ENCODE peak calls at places on chromosomes 7 and 10, in seven cellular contexts. T is fibroblast of mammary gland; X is AG09309; I is CD8-positive, alpha-beta T cell; F is tibial artery; W is astrocyte of the spinal cord; L is breast epithelium. J is an unnamed sample.
A peak's percentile ranks its signal among the peaks of the same experiment; 100 is the strongest.

GRCh38 chr10:101560293-101561067 is 27.6 kb downstream of the POLL start:
- DNase-seq in L (peak; percentile 10), X (no peak), T (no peak), F (peak; percentile 13), W (no peak), I (no peak), J (no peak)

GRCh38 chr7:36076073-36076472 is 77.0 kb upstream of the EEPD1 start:
- DNase-seq in F (no peak), I (no peak), L (no peak), W (no peak), X (no peak), T (no peak), J (no peak)

GRCh38 chr7:23067271-23067670 is 38.3 kb upstream of the KLHL7 start:
- DNase-seq in X (peak; percentile 74), F (no peak), W (peak; percentile 3), L (no peak), T (peak; percentile 84), I (no peak), J (peak; percentile 56)

GRCh38 chr10:99007457-99007856 is 228.2 kb downstream of the HPSE2 start:
- DNase-seq in W (no peak), X (no peak), L (no peak), F (no peak), T (no peak), I (no peak), J (no peak)

GRCh38 chr10:129972145-129972965 is 8.3 kb upstream of the EBF3 start:
- DNase-seq in L (no peak), I (no peak), W (no peak), T (no peak), F (no peak), X (no peak), J (peak; percentile 14)

GRCh38 chr10:112407696-112408095 is 33.8 kb downstream of the ACSL5 start:
- DNase-seq in I (no peak), X (no peak), T (no peak), L (no peak), W (no peak), F (no peak), J (no peak)

GRCh38 chr7:6447589-6448210 is at the start of gene DAGLB:
- DNase-seq in X (peak; percentile 40), T (peak; percentile 90), I (peak; percentile 97), L (peak; percentile 94), W (peak; percentile 90), F (peak; percentile 86), J (peak; percentile 92)

GRCh38 chr7:83835424-83835823 is 186.5 kb upstream of the SEMA3E start:
- DNase-seq in F (no peak), I (no peak), X (no peak), T (no peak), W (peak; percentile 2), L (no peak), J (peak; percentile 26)

GRCh38 chr10:132845780-132846595 is 60.0 kb upstream of the NKX6-2 start:
- DNase-seq in L (peak; percentile 33), I (no peak), W (no peak), T (no peak), X (no peak), F (no peak), J (no peak)

GRCh38 chr10:125633517-125633999 is 49.4 kb downstream of the TEX36 start:
- DNase-seq in L (no peak), F (no peak), I (no peak), X (peak; percentile 31), T (no peak), W (peak; percentile 1), J (no peak)

GRCh38 chr7:97971120-97971989 is 18.6 kb downstream of the OCM2 start:
- DNase-seq in L (no peak), W (peak; percentile 32), T (peak; percentile 37), I (peak; percentile 3), X (no peak), F (no peak), J (peak; percentile 32)

GRCh38 chr10:59240581-59241183 is 64.2 kb downstream of the PHYHIPL start:
- DNase-seq in T (peak; percentile 64), F (no peak), X (peak; percentile 3), L (no peak), I (no peak), W (peak; percentile 58), J (peak; percentile 70)

GRCh38 chr7:74083928-74084721 is 521 bp downstream of the LIMK1 start:
- DNase-seq in L (no peak), W (peak; percentile 44), T (peak; percentile 66), F (no peak), I (no peak), X (no peak), J (peak; percentile 50)

GRCh38 chr10:110791541-110792073 is 80.1 kb upstream of the PDCD4 start:
- DNase-seq in L (no peak), T (no peak), F (no peak), W (no peak), X (no peak), I (no peak), J (no peak)

GRCh38 chr10:44006826-44007225 is 358.1 kb upstream of the ZNF32 start:
- DNase-seq in L (no peak), I (no peak), T (peak; percentile 8), W (no peak), F (no peak), X (no peak), J (peak; percentile 39)

GRCh38 chr7:77710067-77710466 is 13.8 kb downstream of the RSBN1L start:
- DNase-seq in T (no peak), I (no peak), F (no peak), X (no peak), L (no peak), W (no peak), J (no peak)

GRCh38 chr10:30155401-30155800 is 96.0 kb upstream of the JCAD start:
- DNase-seq in I (no peak), X (no peak), W (peak; percentile 85), F (peak; percentile 42), T (no peak), L (no peak), J (no peak)

GRCh38 chr10:105384056-105384455 is 743.0 kb downstream of the SORCS3 start:
- DNase-seq in I (no peak), W (no peak), T (no peak), X (no peak), F (no peak), L (no peak), J (no peak)

GRCh38 chr10:76459016-76459415 is 1027.6 kb downstream of the LRMDA start:
- DNase-seq in F (peak; percentile 62), T (no peak), L (no peak), I (no peak), W (no peak), X (no peak), J (no peak)

GRCh38 chr7:36670585-36671431 is 53.5 kb downstream of the AOAH start:
- DNase-seq in X (no peak), I (peak; percentile 43), W (peak; percentile 66), L (no peak), T (peak; percentile 61), F (peak; percentile 28), J (peak; percentile 74)

GRCh38 chr10:80160361-80161128 is 28.0 kb downstream of the PLAC9 start:
- DNase-seq in T (no peak), W (no peak), L (no peak), I (no peak), X (no peak), F (no peak), J (no peak)

GRCh38 chr7:154289119-154289518 is 236.9 kb downstream of the DPP6 start:
- DNase-seq in I (no peak), W (no peak), X (no peak), T (no peak), F (no peak), L (no peak), J (no peak)

DNA sequence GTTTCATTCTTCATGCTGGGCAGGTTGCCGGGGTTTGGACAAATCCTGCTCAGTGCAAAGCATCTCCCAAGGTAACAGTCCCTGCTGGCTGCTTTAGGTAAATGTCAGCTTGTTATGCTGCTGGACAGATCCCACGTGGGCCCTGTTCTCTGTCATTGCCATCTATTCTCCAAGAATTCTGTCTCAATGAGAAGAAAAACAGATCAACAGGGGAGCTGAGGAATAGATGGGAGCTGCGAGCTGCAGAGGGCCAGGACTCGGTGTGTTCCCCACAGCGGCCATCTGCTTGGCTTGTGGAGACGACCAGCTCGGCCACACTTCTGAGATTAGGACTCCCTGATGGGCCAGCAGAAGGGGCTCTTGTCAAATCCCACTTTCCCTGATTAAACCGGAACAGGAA is 235.2 kb downstream of the DPP6 start:
- DNase-seq in W (no peak), L (no peak), X (no peak), F (no peak), I (no peak), T (no peak), J (no peak)
- TF ChIP-seq CTCF in W (no peak), L (no peak), X (no peak), F (no peak), I (no peak), T (no peak), J (no peak)

GRCh38 chr10:97596101-97597055 is 6.9 kb downstream of the C10orf62 start:
- DNase-seq in X (peak; percentile 49), F (peak; percentile 82), L (no peak), T (peak; percentile 89), I (no peak), W (peak; percentile 88), J (peak; percentile 93)
- H3K4me3 ChIP-seq in X (no peak overlapping the region), F (no peak overlapping the region), L (no peak overlapping the region), T (no peak overlapping the region), I (no peak overlapping the region), W (no peak overlapping the region), J (no peak overlapping the region)

DNA sequence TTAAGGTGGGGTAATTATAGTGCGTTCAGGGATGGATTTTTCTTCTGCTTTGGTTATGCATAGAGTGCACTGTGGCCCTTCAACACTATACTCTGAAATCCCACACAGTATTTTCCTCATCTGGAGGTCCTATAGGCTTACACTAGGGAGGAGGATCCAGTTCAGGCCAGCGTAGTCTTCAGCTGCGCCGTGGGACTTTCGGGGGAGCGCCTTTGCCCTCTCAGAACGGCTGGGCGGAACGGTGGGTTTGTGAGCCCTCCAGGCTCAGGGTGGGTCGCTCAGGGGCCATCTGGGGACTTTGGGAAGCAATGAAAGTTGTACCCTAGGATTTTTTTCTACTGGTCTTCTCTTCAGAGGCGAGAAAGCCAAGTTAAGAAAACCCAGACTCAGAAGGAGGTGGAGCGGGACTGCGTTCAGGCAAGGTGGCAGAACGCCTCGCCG is 652 bp upstream of the VPS26A start:
- DNase-seq in L (no peak), W (no peak), T (peak; percentile 63), I (no peak), F (no peak), X (peak; percentile 16), J (peak; percentile 77)
- TF ChIP-seq CTCF in L (no peak), W (peak; percentile 48), T (peak; percentile 43), I (no peak), F (no peak), X (peak; percentile 46), J (peak; percentile 35)

GRCh38 chr7:3961857-3962503 is 660.9 kb downstream of the SDK1 start:
- DNase-seq in X (no peak), F (no peak), W (no peak), T (no peak), I (no peak), L (no peak), J (no peak)
- H3K4me3 ChIP-seq in X (no peak overlapping the region), F (no peak overlapping the region), W (no peak overlapping the region), T (no peak overlapping the region), I (no peak overlapping the region), L (no peak overlapping the region), J (no peak overlapping the region)

J was measured in cardiac fibroblast.